ENCODE peak calls at places on chromosome 10, in seven cellular contexts. X is smooth muscle cell of the brain vasculature; F is AG04450; U is Ammon's horn; E is HFFc6; A is stimulated activated CD8-positive, alpha-beta memory T cell treated with anti-CD3 and anti-CD28 coated beads, Interleukin-7, amount 100 ng/mL, for 24 hours; H is Daoy. Y is an unnamed sample.

GRCh38 chr10:63267414-63268138 is 134.4 kb downstream of the NRBF2 start:
- DNase-seq in X (no peak), F (peak), U (peak), E (peak), A (no peak), H (peak), Y (no peak)

GRCh38 chr10:6936931-6937330 is 356.9 kb upstream of the PRKCQ start:
- DNase-seq in X (no peak), F (no peak), U (no peak), E (no peak), A (no peak), H (no peak), Y (no peak)

GRCh38 chr10:97426776-97427570 is 982 bp downstream of the PGAM1 start:
- DNase-seq in X (no peak), F (no peak), U (no peak), E (no peak), A (no peak), H (peak), Y (no peak)

GRCh38 chr10:49140306-49141175 is 6.7 kb upstream of the FAM170B start:
- DNase-seq in X (no peak), F (no peak), U (no peak), E (no peak), A (no peak), H (peak), Y (no peak)

GRCh38 chr10:5960070-5960972 is 17.0 kb downstream of the IL15RA start:
- DNase-seq in X (no peak), F (no peak), U (no peak), E (no peak), A (no peak), H (no peak), Y (peak)

GRCh38 chr10:64617071-64617470 is 1095.9 kb downstream of the REEP3 start:
- DNase-seq in X (no peak), F (no peak), U (no peak), E (no peak), A (no peak), H (no peak), Y (no peak)

GRCh38 chr10:75019360-75019759 is 92.1 kb upstream of the SAMD8 start:
- DNase-seq in X (no peak), F (no peak), U (peak), E (peak), A (no peak), H (no peak), Y (no peak)

GRCh38 chr10:78781251-78781913 is 287.4 kb upstream of the ZMIZ1 start:
- DNase-seq in X (no peak), F (no peak), U (no peak), E (no peak), A (no peak), H (no peak), Y (no peak)

GRCh38 chr10:78905940-78906308 is 162.8 kb upstream of the ZMIZ1 start:
- DNase-seq in X (no peak), F (no peak), U (peak), E (no peak), A (no peak), H (no peak), Y (peak)

GRCh38 chr10:80070068-80070467 is 8.4 kb upstream of the TMEM254 start:
- DNase-seq in X (no peak), F (no peak), U (peak), E (no peak), A (no peak), H (no peak), Y (no peak)

GRCh38 chr10:118259288-118259906 is 82.7 kb downstream of the FAM204A start:
- DNase-seq in X (no peak), F (no peak), U (peak), E (no peak), A (no peak), H (peak), Y (no peak)

GRCh38 chr10:9091515-9092093 is 1037.1 kb downstream of the GATA3 start:
- DNase-seq in X (no peak), F (no peak), U (no peak), E (no peak), A (no peak), H (no peak), Y (no peak)

GRCh38 chr10:77245953-77246352 is 391.7 kb downstream of the KCNMA1 start:
- DNase-seq in X (no peak), F (no peak), U (peak), E (peak), A (no peak), H (no peak), Y (no peak)

GRCh38 chr10:132667613-132668394 is 118.1 kb downstream of the NKX6-2 start:
- DNase-seq in X (peak), F (peak), U (no peak), E (peak), A (no peak), H (peak), Y (no peak)

GRCh38 chr10:618229-618989 is 71.1 kb downstream of the DIP2C start:
- DNase-seq in X (no peak), F (no peak), U (no peak), E (no peak), A (no peak), H (no peak), Y (no peak)

GRCh38 chr10:43336061-43336460 is 35.4 kb upstream of the FXYD4 start:
- DNase-seq in X (no peak), F (no peak), U (no peak), E (no peak), A (no peak), H (no peak), Y (no peak)

GRCh38 chr10:121088524-121088923 is 237.4 kb downstream of the WDR11 start:
- DNase-seq in X (no peak), F (no peak), U (peak), E (no peak), A (no peak), H (no peak), Y (no peak)

GRCh38 chr10:133274751-133275682 is 1.7 kb downstream of the ADAM8 start:
- DNase-seq in X (no peak), F (no peak), U (no peak), E (no peak), A (peak), H (peak), Y (no peak)

GRCh38 chr10:132102071-132102716 is 36.4 kb downstream of the JAKMIP3 start:
- DNase-seq in X (no peak), F (no peak), U (no peak), E (no peak), A (no peak), H (peak), Y (peak)

GRCh38 chr10:87634311-87634710 is 25.4 kb upstream of the PAPSS2 start:
- DNase-seq in X (no peak), F (no peak), U (no peak), E (no peak), A (no peak), H (no peak), Y (no peak)

GRCh38 chr10:34801066-34801738 is 13.9 kb downstream of the PARD3 start:
- DNase-seq in X (no peak), F (no peak), U (no peak), E (no peak), A (no peak), H (no peak), Y (no peak)

GRCh38 chr10:72074413-72075183 is 13.8 kb downstream of the SPOCK2 start:
- DNase-seq in X (no peak), F (no peak), U (no peak), E (no peak), A (no peak), H (no peak), Y (no peak)

GRCh38 chr10:110368556-110368955 is 63.8 kb upstream of the SMNDC1 start:
- DNase-seq in X (no peak), F (no peak), U (no peak), E (no peak), A (no peak), H (no peak), Y (no peak)